ENCODE peak calls at places on chromosomes 5 and 9, in nine cellular contexts. V is ovary; Q is cardiac muscle cell; A is WERI-Rb-1; P is GM10248; C is CD8-positive, alpha-beta T cell; O is OCI-LY7; Y is heart left ventricle; H is Caco-2. D is an unnamed sample.

GRCh38 chr9:136674786-136675349 is 12.2 kb downstream of the EGFL7 start:
- DNase-seq in O (no peak), P (no peak), A (peak), H (peak), C (no peak), V (no peak), Q (peak), Y (no peak), D (no peak)

GRCh38 chr5:54821445-54822330 is 163.7 kb downstream of the ESM1 start:
- DNase-seq in Q (no peak), A (no peak), O (no peak), H (peak), Y (no peak), V (no peak), C (no peak), P (no peak), D (no peak)

GRCh38 chr9:1907465-1907864 is 107.7 kb upstream of the SMARCA2 start:
- DNase-seq in O (no peak), C (no peak), P (no peak), V (no peak), Q (no peak), H (no peak), Y (no peak), A (no peak), D (no peak)

GRCh38 chr5:62937661-62938558 is 359.3 kb downstream of the LRRC70 start:
- DNase-seq in A (no peak), Y (no peak), Q (peak), C (no peak), O (no peak), P (no peak), V (no peak), H (peak), D (no peak)

GRCh38 chr5:68272289-68272688 is 56.7 kb downstream of the PIK3R1 start:
- DNase-seq in V (no peak), C (no peak), O (peak), H (no peak), Q (peak), A (no peak), P (no peak), Y (no peak), D (no peak)

GRCh38 chr5:108858959-108859358 is 111.3 kb downstream of the FER start:
- DNase-seq in P (peak), Y (no peak), A (no peak), H (no peak), V (no peak), C (no peak), Q (peak), O (peak), D (no peak)

GRCh38 chr5:74762599-74762998 is 4.3 kb downstream of the GFM2 start:
- DNase-seq in Y (no peak), Q (peak), H (no peak), P (no peak), C (no peak), O (no peak), V (no peak), A (no peak), D (no peak)

GRCh38 chr9:127539982-127540663 is 72.0 kb upstream of the STXBP1 start:
- DNase-seq in A (no peak), C (no peak), Y (no peak), P (no peak), V (no peak), H (no peak), O (no peak), Q (no peak), D (no peak)

GRCh38 chr9:37747271-37747753 is 6.3 kb upstream of the TRMT10B start:
- DNase-seq in Y (peak), A (peak), V (peak), Q (peak), C (peak), H (peak), P (peak), O (peak), D (no peak)

GRCh38 chr9:69571032-69571431 is 101.1 kb downstream of the APBA1 start:
- DNase-seq in A (no peak), Q (no peak), V (no peak), O (no peak), C (no peak), Y (no peak), H (no peak), P (no peak), D (no peak)

GRCh38 chr9:38142201-38142600 is 73.2 kb upstream of the SHB start:
- DNase-seq in Y (no peak), H (no peak), A (peak), O (no peak), P (no peak), C (no peak), Q (no peak), V (no peak), D (no peak)

GRCh38 chr5:83957188-83957587 is 236.5 kb upstream of the HAPLN1 start:
- DNase-seq in C (no peak), A (no peak), Q (no peak), Y (no peak), O (no peak), V (no peak), H (no peak), P (no peak), D (no peak)

GRCh38 chr5:124996023-124996763 is 249.8 kb upstream of the ZNF608 start:
- DNase-seq in Q (peak), C (no peak), H (peak), Y (no peak), A (no peak), P (no peak), V (no peak), O (no peak), D (no peak)

GRCh38 chr5:93578813-93579560 is 2.0 kb downstream of the NR2F1-AS1 start:
- DNase-seq in C (no peak), H (no peak), P (peak), V (peak), A (no peak), Q (peak), Y (no peak), O (no peak), D (no peak)

GRCh38 chr9:134698111-134698510 is 56.5 kb downstream of the COL5A1 start:
- DNase-seq in P (no peak), O (no peak), V (no peak), Y (no peak), A (no peak), C (no peak), H (no peak), Q (no peak), D (no peak)

GRCh38 chr9:74800226-74800625 is 87.5 kb downstream of the TRPM6 start:
- DNase-seq in H (no peak), A (no peak), V (no peak), Y (no peak), C (no peak), Q (no peak), P (no peak), O (no peak), D (no peak)

GRCh38 chr5:164600166-164600715 is 1094.8 kb downstream of the MAT2B start:
- DNase-seq in P (no peak), V (no peak), Q (peak), H (no peak), O (no peak), A (no peak), C (no peak), Y (no peak), D (no peak)

GRCh38 chr9:124914753-124915405 is 26.0 kb downstream of the GOLGA1 start:
- DNase-seq in Q (no peak), O (no peak), H (no peak), Y (no peak), A (no peak), C (no peak), P (no peak), V (no peak), D (no peak)

GRCh38 chr9:88993327-88993726 is 2.1 kb downstream of the S1PR3 start:
- DNase-seq in Y (no peak), A (no peak), O (no peak), Q (peak), C (no peak), H (no peak), P (no peak), V (no peak), D (no peak)

GRCh38 chr5:63217422-63217821 is 638.8 kb downstream of the LRRC70 start:
- DNase-seq in A (no peak), Y (no peak), H (no peak), P (no peak), C (no peak), O (no peak), V (no peak), Q (no peak), D (no peak)

GRCh38 chr5:133848306-133848924 is 120.0 kb downstream of the C5orf15 start:
- DNase-seq in A (no peak), C (no peak), H (no peak), P (no peak), Y (no peak), V (no peak), Q (no peak), O (no peak), D (no peak)

GRCh38 chr9:113456235-113456634 is 7.3 kb upstream of the RGS3 start:
- DNase-seq in P (no peak), Y (no peak), A (no peak), O (no peak), H (peak), C (no peak), Q (peak), V (no peak), D (no peak)

GRCh38 chr5:15014809-15015208 is 143.2 kb upstream of the ANKH start:
- DNase-seq in H (peak), A (no peak), Y (no peak), P (no peak), C (no peak), Q (peak), O (no peak), V (no peak), D (no peak)

GRCh38 chr5:54470677-54471076 is 15.2 kb downstream of the HSPB3 start:
- DNase-seq in V (no peak), A (no peak), Y (no peak), H (no peak), O (no peak), Q (peak), C (no peak), P (no peak), D (no peak)

GRCh38 chr5:98031926-98032325 is 741.5 kb upstream of the RGMB start:
- DNase-seq in C (no peak), Y (no peak), Q (no peak), V (no peak), O (no peak), P (no peak), H (no peak), A (no peak), D (no peak)

GRCh38 chr5:112576298-112576925 is 157.3 kb upstream of the EPB41L4A start:
- DNase-seq in O (no peak), C (no peak), Y (peak), P (no peak), V (no peak), Q (peak), H (no peak), A (no peak), D (no peak)

GRCh38 chr5:61184708-61185107 is 22.4 kb upstream of the SMIM15 start:
- DNase-seq in Q (no peak), O (no peak), C (no peak), A (no peak), Y (no peak), P (no peak), H (no peak), V (no peak), D (no peak)

GRCh38 chr5:82522912-82523311 is 244.8 kb upstream of the RPS23 start:
- DNase-seq in A (no peak), P (no peak), Y (no peak), Q (no peak), V (no peak), C (no peak), H (no peak), O (no peak), D (no peak)

GRCh38 chr9:693460-694390 is 147.8 kb upstream of the DMRT1 start:
- DNase-seq in V (peak), Y (peak), H (no peak), P (no peak), A (no peak), O (no peak), Q (peak), C (no peak), D (no peak)

GRCh38 chr5:63564789-63565188 is 397.5 kb downstream of the HTR1A start:
- DNase-seq in Q (no peak), Y (no peak), V (no peak), H (no peak), P (no peak), O (no peak), C (no peak), A (peak), D (no peak)

GRCh38 chr5:147565524-147565923 is 55.7 kb upstream of the DPYSL3 start:
- DNase-seq in A (no peak), V (no peak), P (no peak), Q (no peak), H (no peak), O (no peak), Y (no peak), C (no peak), D (no peak)

GRCh38 chr5:157689942-157690689 is 18.8 kb downstream of the C5orf52 start:
- DNase-seq in O (no peak), P (peak), H (no peak), V (no peak), Y (no peak), Q (peak), A (no peak), C (no peak), D (no peak)

DNA sequence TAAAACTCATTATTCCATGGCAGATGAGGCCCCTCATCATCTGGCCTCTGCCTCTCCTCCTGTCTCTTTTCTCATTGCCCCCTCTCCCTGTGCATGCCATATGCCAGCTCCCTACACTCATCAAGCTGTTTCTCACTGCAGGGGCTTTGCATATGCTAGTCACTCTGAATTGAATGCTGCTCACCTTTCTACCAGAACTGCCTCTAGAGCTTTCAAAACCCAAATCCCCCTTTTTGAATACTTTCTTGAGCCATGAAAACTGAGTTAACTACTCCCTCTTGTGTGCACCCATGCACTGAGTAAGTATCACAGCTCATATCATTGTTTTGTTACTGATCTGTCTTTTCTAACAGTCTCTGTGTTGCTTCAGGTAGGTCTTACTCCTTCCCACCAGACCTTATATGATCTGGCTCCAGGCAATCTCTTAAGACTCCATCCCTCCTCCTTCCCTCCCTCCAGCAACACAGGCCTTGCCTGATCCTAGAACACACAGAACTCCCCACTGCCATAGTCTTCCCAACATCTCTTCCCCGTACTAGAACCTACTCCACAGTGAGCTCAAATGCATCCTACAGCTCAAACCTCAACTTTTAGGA is 60.5 kb downstream of the ASTN2 start:
- DNase-seq in Y (no peak), A (peak), V (no peak), Q (no peak), P (no peak), C (no peak), H (no peak), O (no peak), D (no peak)
- TF ChIP-seq CTCF in Y (no peak), A (no peak), V (no peak), Q (no peak), P (no peak), C (no peak), H (no peak), O (no peak), D (no peak)

GRCh38 chr5:141369994-141370848 is at the start of gene PCDHGB3:
- DNase-seq in A (no peak), Q (peak), V (no peak), Y (no peak), P (peak), H (peak), C (peak), O (peak), D (no peak)
- TF ChIP-seq CTCF in A (no peak), Q (peak), V (no peak), Y (peak), P (peak), H (no peak), C (no peak), O (peak), D (no peak)

GRCh38 chr5:4229866-4230265 is 634.2 kb downstream of the IRX1 start:
- DNase-seq in H (no peak), Q (no peak), Y (no peak), V (no peak), O (no peak), P (no peak), C (no peak), A (no peak), D (no peak)

GRCh38 chr5:4230905-4231561 is 635.4 kb downstream of the IRX1 start:
- DNase-seq in Y (no peak), Q (no peak), P (no peak), H (no peak), C (no peak), A (peak), O (no peak), V (no peak), D (no peak)

GRCh38 chr5:4232084-4232483 is 636.5 kb downstream of the IRX1 start:
- DNase-seq in Y (no peak), V (no peak), H (no peak), O (no peak), A (no peak), Q (no peak), P (no peak), C (no peak), D (no peak)

GRCh38 chr5:4230531-4230904 is 634.9 kb downstream of the IRX1 start:
- DNase-seq in H (no peak), P (no peak), Y (no peak), V (no peak), O (no peak), C (no peak), Q (no peak), A (no peak), D (no peak)

GRCh38 chr5:4233671-4234070 is 638.0 kb downstream of the IRX1 start:
- DNase-seq in A (peak), H (no peak), Q (no peak), V (no peak), C (no peak), O (no peak), Y (no peak), P (no peak), D (no peak)
- TF ChIP-seq CTCF in A (peak), H (no peak), Q (no peak), V (no peak), C (no peak), O (no peak), Y (peak), P (no peak), D (no peak)

GRCh38 chr9:71769175-71770165 is 1.2 kb upstream of the CEMIP2 start:
- DNase-seq in Y (peak), O (peak), A (peak), H (peak), V (peak), C (peak), P (peak), Q (peak), D (peak)
- TF ChIP-seq CTCF in Y (peak), O (peak), A (no peak), H (no peak), V (no peak), C (peak), P (peak), Q (no peak), D (no peak)

DNA sequence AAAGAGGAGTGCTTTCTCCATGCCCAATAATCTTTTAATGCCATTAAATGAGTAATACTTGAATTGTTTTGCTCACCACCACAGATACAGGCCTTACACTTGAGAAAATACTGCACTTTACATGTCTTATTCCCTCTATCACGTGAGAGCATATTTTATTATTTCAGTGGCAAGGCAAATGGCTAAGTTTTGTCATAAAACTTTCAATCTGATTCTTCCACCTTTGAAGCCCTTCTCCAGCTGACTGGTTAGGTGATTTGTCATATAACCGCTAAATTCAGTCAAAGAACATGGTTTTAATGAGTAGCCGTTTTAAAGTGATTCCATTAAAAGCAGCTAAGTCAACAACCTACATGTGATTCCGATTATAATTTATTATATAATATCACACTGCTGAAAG is 43.8 kb downstream of the FAT2 start:
- DNase-seq in P (no peak), C (no peak), H (no peak), V (no peak), O (no peak), A (no peak), Y (no peak), Q (no peak), D (no peak)
- TF ChIP-seq CTCF in P (no peak), C (no peak), H (no peak), V (no peak), O (no peak), A (no peak), Y (no peak), Q (no peak), D (no peak)

GRCh38 chr5:1510631-1511030 is 13.1 kb downstream of the LPCAT1 start:
- DNase-seq in P (no peak), Y (peak), V (peak), C (peak), H (no peak), A (peak), O (no peak), Q (no peak), D (peak)

GRCh38 chr5:1511037-1511436 is 12.7 kb downstream of the LPCAT1 start:
- DNase-seq in H (no peak), V (peak), Y (peak), A (peak), C (peak), O (no peak), Q (no peak), P (no peak), D (peak)

GRCh38 chr5:1512541-1513291 is 11.0 kb downstream of the LPCAT1 start:
- DNase-seq in P (no peak), V (peak), H (no peak), C (peak), Q (no peak), O (no peak), A (peak), Y (peak), D (peak)

GRCh38 chr5:1513326-1514026 is 10.3 kb downstream of the LPCAT1 start:
- DNase-seq in O (no peak), P (no peak), C (peak), Q (no peak), H (no peak), A (peak), Y (peak), V (no peak), D (no peak)

GRCh38 chr5:1511651-1512540 is 11.9 kb downstream of the LPCAT1 start:
- DNase-seq in C (peak), A (peak), Y (peak), V (peak), Q (peak), P (no peak), H (peak), O (peak), D (peak)
- TF ChIP-seq CTCF in C (no peak), A (peak), Y (no peak), V (no peak), Q (peak), P (peak), H (peak), O (peak), D (no peak)

DNA sequence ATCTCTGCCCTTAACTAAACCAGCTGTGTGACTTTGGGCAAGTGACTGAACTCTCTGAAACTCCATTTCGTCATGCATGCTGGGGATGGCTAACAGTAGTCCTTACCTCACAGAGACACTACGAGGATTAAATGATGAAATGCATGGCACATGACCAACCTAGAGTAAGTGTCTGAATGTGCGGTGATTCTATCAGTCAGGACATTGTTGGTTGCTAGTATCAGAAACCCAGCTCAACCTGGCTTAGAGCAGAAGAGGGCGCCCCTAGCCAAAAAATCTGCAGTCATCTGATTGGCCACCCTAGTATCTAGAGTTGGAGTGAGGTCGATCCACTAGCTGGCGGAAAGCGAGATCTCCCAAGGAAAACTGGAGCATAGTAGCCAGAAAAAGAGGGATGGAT is 25.2 kb downstream of the NEURL1B start:
- DNase-seq in P (no peak), H (peak), C (no peak), O (no peak), Y (no peak), A (no peak), Q (peak), V (no peak), D (no peak)
- TF ChIP-seq CTCF in P (peak), H (peak), C (no peak), O (peak), Y (peak), A (no peak), Q (no peak), V (no peak), D (no peak)

GRCh38 chr9:104743377-104743985 is 4.0 kb upstream of the NIPSNAP3A start:
- DNase-seq in A (peak), V (no peak), H (peak), Y (no peak), Q (peak), C (peak), O (peak), P (peak), D (no peak)
- TF ChIP-seq CTCF in A (peak), V (peak), H (peak), Y (peak), Q (peak), C (peak), O (peak), P (peak), D (no peak)